ENCODE peak calls at places on chromosomes 6 and 20, in ten cellular contexts. E, V, D, F, S, B, A, G, P and I are unnamed samples.

GRCh38 chr6:121670511-121670910 is 235.1 kb downstream of the GJA1 start:
- DNase-seq in A (no peak), V (no peak), E (peak), G (peak), B (no peak), P (no peak), S (no peak), D (no peak), F (no peak), I (no peak)

GRCh38 chr6:219641-220198 is 72.6 kb upstream of the DUSP22 start:
- DNase-seq in B (peak), G (peak), S (no peak), P (peak), D (no peak), A (peak), F (no peak), E (peak), V (no peak), I (no peak)

GRCh38 chr6:20564269-20564668 is 30.0 kb downstream of the CDKAL1 start:
- DNase-seq in G (peak), D (no peak), S (peak), F (no peak), A (no peak), V (no peak), B (no peak), E (peak), P (no peak), I (no peak)

GRCh38 chr6:11188161-11188915 is 44.1 kb downstream of the NEDD9 start:
- DNase-seq in A (peak), E (no peak), G (peak), D (no peak), V (peak), B (peak), S (no peak), P (no peak), F (no peak), I (no peak)

GRCh38 chr6:36327226-36328009 is 9.3 kb downstream of the BNIP5 start:
- DNase-seq in S (no peak), A (no peak), G (no peak), F (no peak), B (no peak), D (no peak), V (no peak), E (no peak), P (no peak), I (no peak)

GRCh38 chr20:18543932-18544331 is 23.3 kb upstream of the SMIM26 start:
- DNase-seq in G (no peak), D (no peak), V (no peak), F (no peak), S (no peak), E (no peak), B (peak), P (peak), A (peak), I (no peak)

GRCh38 chr6:43517503-43518357 is 841 bp downstream of the POLR1C start:
- DNase-seq in G (no peak), E (no peak), D (no peak), A (no peak), V (no peak), B (no peak), S (no peak), F (no peak), P (no peak), I (no peak)

GRCh38 chr6:47647188-47647587 is 51.2 kb upstream of the ADGRF4 start:
- DNase-seq in A (no peak), E (no peak), G (no peak), V (no peak), F (no peak), B (no peak), D (no peak), P (no peak), S (no peak), I (no peak)

GRCh38 chr20:9330151-9330550 is 184.2 kb upstream of the LAMP5 start:
- DNase-seq in D (no peak), P (no peak), F (no peak), A (peak), G (no peak), V (no peak), E (no peak), S (no peak), B (no peak), I (no peak)

GRCh38 chr6:158854214-158855101 is 35.3 kb upstream of the EZR start:
- DNase-seq in D (no peak), G (no peak), S (no peak), P (no peak), B (no peak), E (peak), A (no peak), F (no peak), V (no peak), I (no peak)

GRCh38 chr6:134491473-134491872 is 173.6 kb upstream of the SGK1 start:
- DNase-seq in G (no peak), V (peak), E (peak), B (no peak), D (no peak), A (peak), S (no peak), F (no peak), P (no peak), I (no peak)

GRCh38 chr6:104862456-104862855 is 2.7 kb upstream of the HACE1 start:
- DNase-seq in V (no peak), P (no peak), D (no peak), G (peak), F (no peak), S (no peak), A (no peak), E (no peak), B (no peak), I (no peak)

GRCh38 chr6:49987749-49988148 is 18.3 kb upstream of the DEFB113 start:
- DNase-seq in F (no peak), D (no peak), B (no peak), G (no peak), P (no peak), A (no peak), S (no peak), V (no peak), E (no peak), I (no peak)

GRCh38 chr6:161242779-161243693 is 30.8 kb downstream of the AGPAT4 start:
- DNase-seq in S (no peak), B (no peak), E (peak), V (no peak), G (peak), F (no peak), P (no peak), A (no peak), D (peak), I (no peak)

GRCh38 chr6:127547909-127548649 is 28.9 kb upstream of the C6orf58 start:
- DNase-seq in E (peak), V (no peak), F (no peak), A (no peak), P (no peak), D (no peak), B (no peak), G (peak), S (no peak), I (no peak)

GRCh38 chr6:170147056-170147787 is 143.7 kb downstream of the DLL1 start:
- DNase-seq in F (no peak), S (no peak), E (no peak), A (peak), V (no peak), G (no peak), P (no peak), D (no peak), B (no peak), I (no peak)

GRCh38 chr6:141153563-141153962 is 979.2 kb upstream of the GJE1 start:
- DNase-seq in P (no peak), B (no peak), E (no peak), F (no peak), A (no peak), S (no peak), D (no peak), V (no peak), G (no peak), I (no peak)

GRCh38 chr6:152078804-152079203 is 271.3 kb downstream of the ESR1 start:
- DNase-seq in E (no peak), P (no peak), S (no peak), G (no peak), V (no peak), F (no peak), D (no peak), A (no peak), B (no peak), I (no peak)
- TF ChIP-seq CTCF in E (no peak), P (no peak), S (no peak), G (no peak), V (no peak), F (no peak), D (no peak), A (no peak), B (no peak), I (no peak)

GRCh38 chr6:144778773-144779531 is 493.8 kb downstream of the UTRN start:
- DNase-seq in P (no peak), S (peak), F (no peak), A (no peak), B (no peak), E (no peak), G (no peak), V (peak), D (no peak), I (no peak)
- TF ChIP-seq CTCF in P (peak), S (no peak), F (peak), A (no peak), B (no peak), E (no peak), G (peak), V (peak), D (no peak), I (no peak)

DNA sequence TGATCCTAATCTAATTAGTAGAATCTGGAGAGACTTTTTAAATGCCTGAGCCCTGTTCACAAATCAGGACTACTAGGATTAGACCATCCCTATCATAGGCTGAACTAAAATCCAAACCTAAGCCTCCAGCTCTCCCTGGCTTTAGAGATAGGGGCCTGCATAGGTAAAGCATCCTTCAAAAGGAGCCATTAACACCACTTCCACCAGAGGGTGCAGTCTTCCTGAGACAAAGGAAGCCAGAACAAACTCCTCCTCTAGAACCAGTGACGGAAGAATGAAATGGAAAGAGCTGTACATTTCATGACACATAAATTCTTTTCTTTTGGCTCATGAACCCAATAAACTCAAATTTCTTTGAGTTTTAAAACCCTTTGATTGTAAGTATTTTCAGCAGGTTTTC is 291.2 kb upstream of the ADGRB3 start:
- DNase-seq in A (peak), D (no peak), G (peak), B (no peak), V (peak), S (no peak), P (no peak), E (peak), F (peak), I (no peak)
- TF ChIP-seq CTCF in A (no peak), D (no peak), G (no peak), B (peak), V (peak), S (peak), P (peak), E (no peak), F (peak), I (no peak)

GRCh38 chr6:109705258-109705657 is 14.2 kb downstream of the FIG4 start:
- DNase-seq in P (peak), D (peak), G (peak), B (peak), F (peak), E (peak), S (peak), V (peak), A (peak), I (peak)
- TF ChIP-seq CTCF in P (peak), D (peak), G (peak), B (peak), F (peak), E (peak), S (peak), V (peak), A (peak), I (peak)

GRCh38 chr20:22101606-22102005 is 396.1 kb downstream of the PAX1 start:
- DNase-seq in D (no peak), G (no peak), V (no peak), F (no peak), B (no peak), S (no peak), A (no peak), E (no peak), P (no peak), I (no peak)

GRCh38 chr20:22106308-22106938 is 401.0 kb downstream of the PAX1 start:
- DNase-seq in D (no peak), F (peak), B (no peak), V (no peak), A (no peak), E (peak), S (no peak), G (no peak), P (no peak), I (no peak)
- TF ChIP-seq CTCF in D (no peak), F (peak), B (peak), V (peak), A (no peak), E (peak), S (no peak), G (no peak), P (peak), I (no peak)